ENCODE peak calls at places on chromosomes 12 and 14, in six cellular contexts. One of them, this sample, is unnamed.

GRCh38 chr12:56236985-56237384 is 7.1 kb downstream of the SLC39A5 start:
- DNase-seq in left cardiac atrium: no peak
- DNase-seq in SK-MEL-5: no peak
- DNase-seq in suprapubic skin: no peak
- DNase-seq in SW480: no peak
- DNase-seq in small intestine: no peak
- DNase-seq in this sample: no peak

GRCh38 chr14:33062881-33063280 is 124.2 kb downstream of the NPAS3 start:
- DNase-seq in left cardiac atrium: no peak
- DNase-seq in SK-MEL-5: no peak
- DNase-seq in suprapubic skin: no peak
- DNase-seq in SW480: peak; percentile 86
- DNase-seq in small intestine: no peak
- DNase-seq in this sample: no peak

GRCh38 chr14:90397401-90398314 is 829 bp downstream of the CALM1 start:
- DNase-seq in left cardiac atrium: peak; percentile 82
- DNase-seq in SK-MEL-5: peak; percentile 39
- DNase-seq in suprapubic skin: peak; percentile 85
- DNase-seq in SW480: peak; percentile 57
- DNase-seq in small intestine: peak; percentile 49
- DNase-seq in this sample: no peak

GRCh38 chr12:82411561-82412230 is 53.4 kb downstream of the METTL25 start:
- DNase-seq in left cardiac atrium: no peak
- DNase-seq in SK-MEL-5: no peak
- DNase-seq in suprapubic skin: no peak
- DNase-seq in SW480: no peak
- DNase-seq in small intestine: no peak
- DNase-seq in this sample: no peak

GRCh38 chr14:95319312-95320075 is at the start of gene CLMN:
- DNase-seq in left cardiac atrium: peak; percentile 48
- DNase-seq in SK-MEL-5: peak; percentile 36
- DNase-seq in suprapubic skin: peak; percentile 72
- DNase-seq in SW480: peak; percentile 54
- DNase-seq in small intestine: peak; percentile 53
- DNase-seq in this sample: no peak

GRCh38 chr12:65685514-65685913 is 138.8 kb upstream of the HMGA2 start:
- DNase-seq in left cardiac atrium: no peak
- DNase-seq in SK-MEL-5: peak; percentile 72
- DNase-seq in suprapubic skin: no peak
- DNase-seq in SW480: peak; percentile 19
- DNase-seq in small intestine: peak; percentile 25
- DNase-seq in this sample: no peak

GRCh38 chr12:56119361-56119796 is 1.3 kb downstream of the ZC3H10 start:
- DNase-seq in left cardiac atrium: peak; percentile 81
- DNase-seq in SK-MEL-5: peak; percentile 95
- DNase-seq in suprapubic skin: peak; percentile 80
- DNase-seq in SW480: peak; percentile 92
- DNase-seq in small intestine: peak; percentile 85
- DNase-seq in this sample: peak; percentile 84

GRCh38 chr12:105252901-105253300 is 16.9 kb upstream of the APPL2 start:
- DNase-seq in left cardiac atrium: no peak
- DNase-seq in SK-MEL-5: no peak
- DNase-seq in suprapubic skin: no peak
- DNase-seq in SW480: no peak
- DNase-seq in small intestine: no peak
- DNase-seq in this sample: no peak

GRCh38 chr12:127245009-127245408 is 1022.0 kb upstream of the TMEM132C start:
- DNase-seq in left cardiac atrium: no peak
- DNase-seq in SK-MEL-5: no peak
- DNase-seq in suprapubic skin: no peak
- DNase-seq in SW480: no peak
- DNase-seq in small intestine: no peak
- DNase-seq in this sample: no peak

GRCh38 chr14:67994561-67994960 is 175.0 kb downstream of the RAD51B start:
- DNase-seq in left cardiac atrium: no peak
- DNase-seq in SK-MEL-5: no peak
- DNase-seq in suprapubic skin: no peak
- DNase-seq in SW480: no peak
- DNase-seq in small intestine: no peak
- DNase-seq in this sample: no peak

This sample was measured in skeletal muscle cell.